ENCODE peak calls at places on chromosomes 2 and 18, in five cellular contexts. H is AG09309; K is progenitor cell of endocrine pancreas; E is activated CD4-positive, alpha-beta T cell treated with anti-CD3 and anti-CD28 coated beads for 4 hours; Y is Kasumi-1. R is an unnamed sample.
A peak's percentile ranks its signal among the peaks of the same experiment; 100 is the strongest.

GRCh38 chr2:240453461-240454030 is 18.1 kb downstream of the GPC1 start:
- DNase-seq in H (no peak), K (no peak), E (no peak), Y (no peak), R (no peak)

GRCh38 chr2:54206596-54206995 is 49.4 kb downstream of the TSPYL6 start:
- DNase-seq in H (peak; percentile 17), K (no peak), E (no peak), Y (peak; percentile 63), R (peak; percentile 32)

GRCh38 chr2:45761660-45762059 is 110.2 kb downstream of the PRKCE start:
- DNase-seq in H (no peak), K (no peak), E (no peak), Y (no peak), R (no peak)

GRCh38 chr18:45243347-45244095 is 371.8 kb upstream of the SLC14A2 start:
- DNase-seq in H (no peak), K (no peak), E (no peak), Y (no peak), R (no peak)

GRCh38 chr2:10493636-10494281 is 45.6 kb upstream of the ODC1 start:
- DNase-seq in H (peak; percentile 55), K (no peak), E (peak; percentile 86), Y (no peak), R (no peak)

GRCh38 chr2:207474871-207475485 is 54.8 kb upstream of the CREB1 start:
- DNase-seq in H (no peak), K (peak; percentile 29), E (peak; percentile 38), Y (peak; percentile 22), R (peak; percentile 72)

GRCh38 chr2:216698895-216699294 is 3.5 kb upstream of the IGFBP5 start:
- DNase-seq in H (peak; percentile 46), K (no peak), E (no peak), Y (peak; percentile 63), R (peak; percentile 68)

GRCh38 chr2:227697013-227697412 is 20.8 kb downstream of the SLC19A3 start:
- DNase-seq in H (no peak), K (no peak), E (no peak), Y (no peak), R (no peak)

GRCh38 chr2:16665746-16666452 is at the start of gene CYRIA:
- DNase-seq in H (no peak), K (peak; percentile 42), E (peak; percentile 31), Y (peak; percentile 7), R (peak; percentile 2)